ENCODE peak calls at places on chromosomes 7 and 10, in four cellular contexts. J is IMR-90, D is SK-N-SH, F is mammary epithelial cell. N is an unnamed sample. For H3K27me3, the result is how much of the 10 kb centered on the place peaks cover.

GRCh38 chr10:70866424-70866823 is 21.9 kb downstream of the PCBD1 start:
- DNase-seq in F (peak), D (no peak), J (no peak), N (no peak)

GRCh38 chr10:99234067-99234738 is 1.4 kb downstream of the HPSE2 start:
- DNase-seq in F (peak), J (peak), D (peak), N (peak)

GRCh38 chr7:129295015-129295423 is 70.2 kb downstream of the AHCYL2 start:
- DNase-seq in D (no peak), F (peak), J (peak), N (no peak)

GRCh38 chr7:80392229-80393169 is 119.4 kb downstream of the GNAT3 start:
- DNase-seq in D (peak), J (peak), F (peak), N (no peak)

GRCh38 chr7:131094685-131095084 is 233.0 kb upstream of the MKLN1 start:
- DNase-seq in D (no peak), F (no peak), J (no peak), N (no peak)

GRCh38 chr10:16478801-16479200 is 42.0 kb downstream of the PTER start:
- DNase-seq in F (no peak), J (no peak), D (no peak), N (no peak)

GRCh38 chr7:142323706-142324105 is 65.8 kb upstream of the PRSS58 start:
- DNase-seq in F (peak), J (no peak), D (peak), N (peak)

GRCh38 chr10:130372866-130373265 is 236.7 kb downstream of the GLRX3 start:
- DNase-seq in D (no peak), J (no peak), F (no peak), N (peak)

GRCh38 chr10:98339790-98340189 is 71.8 kb upstream of the LOXL4 start:
- DNase-seq in D (no peak), J (no peak), F (no peak), N (no peak)

GRCh38 chr7:96219382-96220130 is 102.3 kb downstream of the SLC25A13 start:
- DNase-seq in F (peak), J (peak), D (peak), N (no peak)

GRCh38 chr7:27128776-27129728 is 1.5 kb downstream of the HOXA4 start:
- DNase-seq in D (no peak), J (no peak), F (no peak), N (peak)

GRCh38 chr7:27130540-27131389 is at the start of gene HOXA4:
- DNase-seq in D (peak), F (peak), J (peak), N (peak)

GRCh38 chr7:27128034-27128433 is 2.5 kb downstream of the HOXA4 start:
- DNase-seq in F (no peak), D (no peak), J (peak), N (peak)

GRCh38 chr7:27131390-27131819 is 848 bp upstream of the HOXA4 start:
- DNase-seq in D (no peak), J (no peak), F (no peak), N (no peak)

GRCh38 chr7:27129729-27130539 is 623 bp downstream of the HOXA4 start:
- DNase-seq in F (no peak), J (no peak), D (no peak), N (no peak)
- H3K9ac ChIP-seq in F (no peak), J (peak), D (no peak), N (no peak)

DNA sequence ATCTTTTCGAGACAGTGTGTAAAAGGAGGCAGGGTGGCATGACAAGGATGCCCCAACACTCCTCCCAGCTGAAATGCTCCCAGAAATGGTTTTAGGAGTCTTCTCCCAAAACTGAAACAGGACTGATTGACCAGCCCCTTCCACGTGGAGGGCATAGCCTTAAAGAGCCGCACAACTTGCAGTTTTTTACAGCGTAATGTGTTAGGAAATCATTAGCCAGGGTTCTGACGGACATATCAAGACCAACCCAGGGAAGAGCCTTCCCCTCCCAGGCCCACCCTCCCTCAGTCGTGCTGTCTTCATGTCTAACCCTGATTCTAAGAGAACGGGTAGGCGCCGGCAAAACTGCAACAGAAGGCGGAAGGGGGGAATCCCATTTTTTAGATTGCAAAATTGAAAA is 224.5 kb downstream of the TNS3 start:
- DNase-seq in D (no peak), J (no peak), F (no peak), N (no peak)
- H3K27me3 ChIP-seq in D (under half), J (under half), F (under half), N (under half)

GRCh38 chr10:119538632-119539358 is 3.7 kb downstream of the RGS10 start:
- DNase-seq in J (no peak), F (no peak), D (no peak), N (no peak)
- H3K9ac ChIP-seq in J (no peak), F (no peak), D (peak), N (no peak)

GRCh38 chr7:151390594-151391357 is 19.1 kb downstream of the WDR86 start:
- DNase-seq in F (no peak), D (no peak), J (no peak), N (no peak)
- H3K27me3 ChIP-seq in F (under half), D (under half), J (under half), N (under half)

DNA sequence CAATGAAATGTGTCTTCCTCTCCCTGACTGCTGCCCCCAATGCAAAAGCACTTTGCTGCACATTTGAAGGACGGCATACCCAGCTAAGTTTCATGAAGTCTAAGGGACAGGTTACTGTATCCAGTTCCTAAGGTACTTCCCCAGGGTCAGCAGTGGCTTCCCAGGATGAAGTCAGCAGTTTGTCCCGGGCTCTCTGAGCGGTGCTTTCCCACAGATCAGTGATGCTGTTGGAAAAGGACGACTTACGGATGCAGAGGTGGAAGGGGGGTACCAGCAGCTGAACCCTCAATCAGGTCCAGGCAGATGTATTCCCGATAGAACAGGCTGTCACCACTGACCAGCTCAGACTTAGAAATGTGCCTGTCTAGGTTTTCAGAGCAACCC is 303.5 kb downstream of the PRPF18 start:
- DNase-seq in J (peak), F (no peak), D (no peak), N (no peak)
- H3K9ac ChIP-seq in J (peak), F (no peak), D (peak), N (no peak)

GRCh38 chr7:18177815-18178660 is 150.4 kb upstream of the PRPS1L1 start:
- DNase-seq in J (no peak), F (no peak), D (no peak), N (peak)
- H3K27me3 ChIP-seq in J (under half), F (under half), D (under half), N (under half)

N was measured in endodermal cell.